ENCODE peak calls at places on chromosomes 1 and 21, in six cellular contexts. S is HCT116, X is endothelial cell, W is A549, M is astrocyte, N is uterus. C is an unnamed sample.
A peak's percentile ranks its signal among the peaks of the same experiment; 100 is the strongest.

GRCh38 chr1:65813956-65814355 is 21.3 kb downstream of the PDE4B start:
- DNase-seq in X (no peak), M (no peak), S (no peak), W (no peak), N (no peak), C (no peak)

GRCh38 chr1:21876267-21876666 is 60.8 kb downstream of the HSPG2 start:
- DNase-seq in S (no peak), N (no peak), X (no peak), M (no peak), W (no peak), C (no peak)

GRCh38 chr1:87305096-87305495 is 23.6 kb upstream of the LMO4 start:
- DNase-seq in X (no peak), M (no peak), S (no peak), W (no peak), N (no peak), C (no peak)

GRCh38 chr1:229891227-229891626 is 175.8 kb upstream of the GALNT2 start:
- DNase-seq in X (no peak), W (no peak), M (no peak), N (no peak), S (no peak), C (no peak)

GRCh38 chr21:22904385-22904784 is 1906.2 kb downstream of the NCAM2 start:
- DNase-seq in W (no peak), M (no peak), X (no peak), S (no peak), N (no peak), C (no peak)

GRCh38 chr1:58041621-58042020 is 504.9 kb downstream of the OMA1 start:
- DNase-seq in X (no peak), S (no peak), W (no peak), N (no peak), M (peak; percentile 60), C (no peak)

GRCh38 chr1:213962508-213962907 is 25.3 kb upstream of the PROX1 start:
- DNase-seq in S (no peak), N (no peak), W (no peak), X (no peak), M (no peak), C (no peak)

GRCh38 chr1:193593355-193593874 is 407.0 kb upstream of the B3GALT2 start:
- DNase-seq in S (no peak), W (no peak), X (no peak), M (no peak), N (no peak), C (no peak)

GRCh38 chr1:246058478-246058877 is 448.6 kb downstream of the SMYD3 start:
- DNase-seq in N (no peak), M (no peak), X (no peak), W (no peak), S (no peak), C (no peak)

GRCh38 chr1:25026757-25027450 is 96.8 kb upstream of the RUNX3 start:
- DNase-seq in M (no peak), N (no peak), S (no peak), X (no peak), W (no peak), C (no peak)

GRCh38 chr1:17356387-17356992 is 15.5 kb upstream of the PADI6 start:
- DNase-seq in W (no peak), X (no peak), M (no peak), N (no peak), S (no peak), C (no peak)

GRCh38 chr1:156394082-156394481 is 25.1 kb downstream of the RHBG start:
- DNase-seq in S (no peak), N (no peak), W (no peak), X (no peak), M (no peak), C (no peak)

GRCh38 chr1:210072129-210072528 is 134.1 kb downstream of the SYT14 start:
- DNase-seq in X (no peak), M (peak; percentile 8), W (no peak), N (no peak), S (no peak), C (no peak)

GRCh38 chr1:218474089-218474488 is 129.0 kb downstream of the TGFB2 start:
- DNase-seq in X (no peak), S (no peak), W (no peak), M (no peak), N (no peak), C (no peak)

GRCh38 chr1:201348211-201348566 is 29.3 kb downstream of the TNNT2 start:
- DNase-seq in N (no peak), M (peak; percentile 16), X (peak; percentile 74), S (peak; percentile 53), W (peak; percentile 92), C (no peak)

GRCh38 chr1:220809187-220809550 is 22.5 kb downstream of the MTARC1 start:
- DNase-seq in S (no peak), N (no peak), M (no peak), W (no peak), X (no peak), C (no peak)

GRCh38 chr21:42404534-42404933 is 832 bp downstream of the UBASH3A start:
- DNase-seq in X (no peak), S (no peak), M (no peak), W (no peak), N (no peak), C (no peak)

GRCh38 chr21:36728371-36729111 is 29.6 kb downstream of the SIM2 start:
- DNase-seq in N (no peak), W (no peak), X (no peak), M (no peak), S (no peak), C (no peak)

DNA sequence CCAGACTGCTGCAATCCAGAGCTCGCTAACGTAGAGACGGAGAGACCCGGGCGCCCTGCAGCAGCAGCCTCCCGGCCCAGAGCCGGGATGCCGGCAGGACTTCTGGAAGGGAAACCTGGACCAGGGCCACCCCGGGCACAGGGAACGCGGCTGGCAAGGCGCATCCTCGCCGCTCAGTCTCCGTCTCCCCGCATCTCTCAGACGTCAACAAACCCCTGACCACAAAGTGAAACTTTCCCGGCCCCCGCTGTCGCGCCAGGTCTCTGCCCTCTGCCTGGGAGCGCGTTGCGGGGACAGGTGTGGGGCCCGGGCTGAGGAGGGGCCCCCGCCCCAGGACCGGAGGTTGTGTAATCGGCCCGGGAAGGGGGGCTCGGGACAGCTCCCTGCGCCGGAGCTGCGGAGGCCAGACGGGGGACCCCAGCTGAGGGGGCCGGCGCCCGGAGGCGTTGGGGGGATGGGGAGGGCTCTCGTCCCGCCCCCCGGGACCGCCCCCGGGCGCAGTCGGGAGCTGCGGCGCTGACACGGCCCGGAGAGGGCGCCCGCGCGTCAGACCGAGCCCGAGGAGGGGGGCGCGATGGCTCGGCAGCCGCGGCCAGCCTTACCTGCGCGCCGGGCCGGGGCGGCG is 116.6 kb upstream of the HIVEP3 start:
- DNase-seq in S (peak; percentile 10), M (peak; percentile 37), X (peak; percentile 51), W (peak; percentile 16), N (no peak), C (peak; percentile 77)
- TF ChIP-seq CTCF in S (no peak), M (peak; percentile 3), X (peak; percentile 29), W (peak; percentile 60), N (peak; percentile 50), C (no peak)

GRCh38 chr1:28232558-28233263 is at the start of gene DNAJC8:
- DNase-seq in M (peak; percentile 79), X (peak; percentile 88), N (peak; percentile 92), W (peak; percentile 89), S (peak; percentile 77), C (peak; percentile 94)
- TF ChIP-seq CTCF in M (no peak), X (no peak), N (no peak), W (no peak), S (no peak), C (no peak)

GRCh38 chr1:212749924-212750535 is 41.5 kb downstream of the NSL1 start:
- DNase-seq in W (peak; percentile 64), X (no peak), M (peak; percentile 52), N (no peak), S (peak; percentile 44), C (no peak)
- TF ChIP-seq CTCF in W (peak; percentile 85), X (peak; percentile 88), M (peak; percentile 86), N (peak; percentile 59), S (peak; percentile 81), C (peak; percentile 59)

DNA sequence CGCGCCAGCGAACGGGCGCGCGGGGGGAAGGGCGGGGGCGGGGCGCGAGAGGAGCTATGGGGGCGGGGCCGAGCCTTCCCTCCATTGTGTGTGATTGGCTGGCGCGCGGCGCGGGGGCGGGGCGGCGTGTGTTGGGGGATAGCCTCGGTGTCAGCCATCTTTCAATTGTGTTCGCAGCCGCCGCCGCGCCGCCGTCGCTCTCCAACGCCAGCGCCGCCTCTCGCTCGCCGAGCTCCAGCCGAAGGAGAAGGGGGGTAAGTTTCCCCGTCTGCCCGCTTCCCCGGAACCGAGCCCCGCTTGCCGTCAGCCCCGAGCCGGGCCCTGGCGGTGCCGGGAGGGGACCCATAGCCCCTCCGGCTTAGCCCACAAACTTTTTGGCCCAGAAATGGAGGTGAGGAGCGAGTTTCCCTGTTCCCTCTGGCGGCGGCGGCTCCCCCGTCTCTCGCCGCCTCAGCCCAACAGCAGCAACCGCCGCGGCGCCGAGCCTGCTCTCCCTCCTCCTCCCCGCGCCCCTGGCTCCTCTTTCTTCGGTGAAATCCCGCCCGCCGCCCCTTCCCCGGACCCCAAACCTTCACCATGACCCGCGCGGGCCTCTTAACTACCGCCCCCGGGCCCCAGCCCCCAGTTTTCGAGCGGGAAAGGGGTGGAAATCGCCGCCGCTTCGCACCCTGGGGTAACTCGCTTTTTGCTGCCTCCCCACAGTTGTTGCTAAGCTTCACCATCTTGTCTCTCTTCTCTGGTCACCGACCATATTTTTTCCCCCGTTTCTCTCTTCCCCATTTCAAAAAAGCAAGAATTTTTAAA is at the start of gene H3-3A:
- DNase-seq in X (peak; percentile 98), M (peak; percentile 70), W (peak; percentile 81), S (peak; percentile 79), N (peak; percentile 99), C (peak; percentile 98)
- TF ChIP-seq CTCF in X (no peak), M (no peak), W (no peak), S (no peak), N (no peak), C (no peak)

GRCh38 chr1:223345720-223346119 is 18.3 kb downstream of the SUSD4 start:
- DNase-seq in N (no peak), W (no peak), M (no peak), X (no peak), S (no peak), C (no peak)
- TF ChIP-seq CTCF in N (no peak), W (no peak), M (no peak), X (no peak), S (no peak), C (no peak)

GRCh38 chr21:45464309-45464708 is 59.3 kb downstream of the COL18A1 start:
- DNase-seq in S (no peak), W (no peak), X (no peak), N (no peak), M (no peak), C (no peak)

GRCh38 chr21:45465105-45465504 is 60.1 kb downstream of the COL18A1 start:
- DNase-seq in X (no peak), M (no peak), N (no peak), S (no peak), W (no peak), C (no peak)

GRCh38 chr21:45465611-45466329 is 60.8 kb downstream of the COL18A1 start:
- DNase-seq in W (no peak), N (no peak), S (no peak), X (no peak), M (no peak), C (no peak)

GRCh38 chr21:45461806-45462341 is 56.9 kb downstream of the COL18A1 start:
- DNase-seq in S (no peak), X (no peak), N (no peak), W (no peak), M (no peak), C (no peak)

DNA sequence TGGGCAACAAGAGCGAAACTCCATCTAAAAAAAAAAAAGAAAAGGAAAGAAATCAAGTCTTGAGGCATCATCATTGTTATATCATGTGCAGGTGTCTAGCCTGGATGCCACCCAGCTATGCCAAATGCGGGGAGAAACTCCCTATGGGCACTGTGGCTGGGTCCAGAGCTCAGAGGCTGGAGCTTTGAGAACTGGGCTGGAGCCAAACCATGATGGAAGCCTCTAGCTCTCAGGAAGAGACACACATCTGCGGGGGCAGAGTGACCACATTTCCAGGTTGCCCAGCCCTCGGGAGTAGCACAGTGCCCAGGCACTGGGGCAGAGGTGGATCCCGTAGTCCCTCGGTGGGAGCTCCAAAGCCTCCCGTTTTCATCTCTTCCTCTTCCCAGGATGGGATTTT is 58.9 kb downstream of the COL18A1 start:
- DNase-seq in N (no peak), S (no peak), M (no peak), X (no peak), W (no peak), C (no peak)
- TF ChIP-seq CTCF in N (no peak), S (no peak), M (no peak), X (no peak), W (no peak), C (no peak)

C was measured in mesothelial cell of epicardium.